ENCODE peak calls at places on chromosomes 1 and 21, in six cellular contexts. Q, H, D, K, S and A are unnamed samples.

GRCh38 chr21:41481191-41481590 is 26.8 kb downstream of the TMPRSS2 start:
- DNase-seq in Q (no peak), H (no peak), D (no peak), K (no peak), S (no peak), A (no peak)

GRCh38 chr1:208187499-208188041 is 56.6 kb downstream of the PLXNA2 start:
- DNase-seq in Q (no peak), H (no peak), D (no peak), K (no peak), S (peak; percentile 47), A (no peak)

GRCh38 chr21:44657635-44658183 is at the start of gene KRTAP12-3:
- DNase-seq in Q (no peak), H (no peak), D (no peak), K (no peak), S (no peak), A (no peak)

GRCh38 chr1:2802421-2802961 is 998 bp upstream of the TTC34 start:
- DNase-seq in Q (no peak), H (no peak), D (no peak), K (no peak), S (no peak), A (no peak)

GRCh38 chr1:11046625-11047365 is at the start of gene MASP2:
- DNase-seq in Q (no peak), H (no peak), D (no peak), K (no peak), S (no peak), A (no peak)

GRCh38 chr1:19412654-19413053 is 72.7 kb downstream of the CAPZB start:
- DNase-seq in Q (no peak), H (no peak), D (no peak), K (no peak), S (no peak), A (no peak)

GRCh38 chr1:172397221-172397620 is 23.3 kb upstream of the C1orf105 start:
- DNase-seq in Q (no peak), H (no peak), D (no peak), K (no peak), S (no peak), A (no peak)

GRCh38 chr1:204131978-204132377 is 19.9 kb downstream of the ETNK2 start:
- DNase-seq in Q (no peak), H (no peak), D (no peak), K (no peak), S (no peak), A (no peak)